ENCODE peak calls at places on chromosomes 7 and 10, in seven cellular contexts. R is heart left ventricle, B is H54, I is A549, F is right lobe of liver, N is spleen, L is stomach. X is an unnamed sample.

GRCh38 chr7:157585113-157585861 is 248.5 kb downstream of the DNAJB6 start:
- DNase-seq in R (no peak), B (no peak), I (no peak), F (no peak), N (peak), L (no peak), X (no peak)

GRCh38 chr7:37918526-37918925 is 1.9 kb upstream of the SFRP4 start:
- DNase-seq in R (no peak), B (no peak), I (no peak), F (no peak), N (no peak), L (no peak), X (no peak)

GRCh38 chr10:124018886-124019525 is 74.4 kb downstream of the CHST15 start:
- DNase-seq in R (peak), B (no peak), I (no peak), F (peak), N (peak), L (no peak), X (no peak)

GRCh38 chr7:39741942-39742623 is 118.7 kb downstream of the RALA start:
- DNase-seq in R (no peak), B (peak), I (peak), F (no peak), N (no peak), L (no peak), X (peak)

GRCh38 chr10:129963076-129963830 is 821 bp downstream of the EBF3 start:
- DNase-seq in R (no peak), B (no peak), I (no peak), F (no peak), N (peak), L (no peak), X (no peak)

GRCh38 chr10:82660205-82660604 is 785.2 kb downstream of the NRG3 start:
- DNase-seq in R (no peak), B (no peak), I (no peak), F (no peak), N (no peak), L (no peak), X (no peak)

GRCh38 chr7:2626498-2627117 is 5.2 kb upstream of the TTYH3 start:
- DNase-seq in R (no peak), B (no peak), I (no peak), F (no peak), N (no peak), L (no peak), X (no peak)

GRCh38 chr7:93910076-93910994 is 4.0 kb downstream of the GNGT1 start:
- DNase-seq in R (peak), B (no peak), I (no peak), F (no peak), N (no peak), L (no peak), X (no peak)

GRCh38 chr10:23065549-23065948 is 29.8 kb upstream of the MSRB2 start:
- DNase-seq in R (peak), B (peak), I (peak), F (peak), N (no peak), L (peak), X (no peak)

GRCh38 chr7:6422926-6423632 is 24.7 kb downstream of the DAGLB start:
- DNase-seq in R (peak), B (no peak), I (no peak), F (peak), N (peak), L (peak), X (no peak)

GRCh38 chr7:5082806-5083205 is 37.1 kb downstream of the RBAK start:
- DNase-seq in R (no peak), B (no peak), I (no peak), F (no peak), N (no peak), L (no peak), X (no peak)

GRCh38 chr7:90833443-90833842 is 237.3 kb downstream of the CDK14 start:
- DNase-seq in R (no peak), B (no peak), I (no peak), F (no peak), N (no peak), L (no peak), X (no peak)

GRCh38 chr10:74194999-74195398 is 44.0 kb downstream of the ADK start:
- DNase-seq in R (no peak), B (no peak), I (no peak), F (no peak), N (no peak), L (no peak), X (no peak)

GRCh38 chr7:132430863-132431822 is 145.1 kb downstream of the PLXNA4 start:
- DNase-seq in R (no peak), B (peak), I (peak), F (no peak), N (peak), L (no peak), X (peak)

GRCh38 chr7:527723-528122 is 8.1 kb upstream of the PDGFA start:
- DNase-seq in R (no peak), B (no peak), I (no peak), F (no peak), N (no peak), L (no peak), X (no peak)

GRCh38 chr10:77643795-77644468 is 6.3 kb upstream of the KCNMA1 start:
- DNase-seq in R (no peak), B (peak), I (peak), F (no peak), N (no peak), L (peak), X (peak)

GRCh38 chr7:42549212-42549611 is 312.2 kb upstream of the GLI3 start:
- DNase-seq in R (no peak), B (no peak), I (no peak), F (no peak), N (no peak), L (no peak), X (no peak)

GRCh38 chr7:44403775-44404174 is 78.4 kb upstream of the CAMK2B start:
- DNase-seq in R (peak), B (no peak), I (no peak), F (no peak), N (no peak), L (no peak), X (no peak)

GRCh38 chr7:50940621-50941020 is 157.9 kb upstream of the GRB10 start:
- DNase-seq in R (no peak), B (no peak), I (no peak), F (no peak), N (no peak), L (no peak), X (no peak)

GRCh38 chr10:89915970-89916369 is 214.6 kb downstream of the KIF20B start:
- DNase-seq in R (no peak), B (no peak), I (no peak), F (no peak), N (no peak), L (no peak), X (no peak)

GRCh38 chr10:89916481-89916880 is 215.1 kb downstream of the KIF20B start:
- DNase-seq in R (no peak), B (no peak), I (no peak), F (no peak), N (no peak), L (no peak), X (no peak)

DNA sequence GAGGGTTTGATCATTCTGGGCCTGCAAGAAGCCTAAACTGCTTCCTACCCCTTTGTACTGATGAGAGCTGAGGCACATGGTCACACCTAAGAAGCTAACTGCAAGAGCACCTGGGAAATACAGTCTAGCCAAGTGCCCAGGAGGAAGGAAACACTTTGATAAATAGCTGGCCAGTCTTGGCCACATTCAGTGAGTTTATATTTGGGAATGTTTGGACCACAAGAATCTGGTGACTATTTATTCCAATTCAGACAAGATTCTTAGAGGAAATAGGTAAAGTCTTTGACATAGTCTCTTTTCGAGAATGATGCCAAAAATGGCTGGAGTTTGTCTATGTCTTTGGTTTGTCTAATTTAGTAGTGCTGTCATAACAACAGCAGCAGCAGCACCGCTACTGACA is 213.6 kb downstream of the KIF20B start:
- DNase-seq in R (no peak), B (no peak), I (no peak), F (no peak), N (no peak), L (no peak), X (no peak)
- TF ChIP-seq POLR2A in R (no peak), B (no peak), I (no peak), F (no peak), N (no peak), L (no peak), X (no peak)

GRCh38 chr10:60942134-60942533 is 1.9 kb downstream of the RHOBTB1 start:
- DNase-seq in R (no peak), B (no peak), I (no peak), F (no peak), N (no peak), L (no peak), X (no peak)

GRCh38 chr10:60944159-60944909 is at the start of gene RHOBTB1:
- DNase-seq in R (peak), B (peak), I (peak), F (peak), N (peak), L (peak), X (peak)

GRCh38 chr10:60944910-60945297 is 919 bp upstream of the RHOBTB1 start:
- DNase-seq in R (peak), B (no peak), I (no peak), F (no peak), N (no peak), L (no peak), X (no peak)

GRCh38 chr10:60942604-60943269 is 1.2 kb downstream of the RHOBTB1 start:
- DNase-seq in R (peak), B (no peak), I (no peak), F (peak), N (peak), L (peak), X (peak)

DNA sequence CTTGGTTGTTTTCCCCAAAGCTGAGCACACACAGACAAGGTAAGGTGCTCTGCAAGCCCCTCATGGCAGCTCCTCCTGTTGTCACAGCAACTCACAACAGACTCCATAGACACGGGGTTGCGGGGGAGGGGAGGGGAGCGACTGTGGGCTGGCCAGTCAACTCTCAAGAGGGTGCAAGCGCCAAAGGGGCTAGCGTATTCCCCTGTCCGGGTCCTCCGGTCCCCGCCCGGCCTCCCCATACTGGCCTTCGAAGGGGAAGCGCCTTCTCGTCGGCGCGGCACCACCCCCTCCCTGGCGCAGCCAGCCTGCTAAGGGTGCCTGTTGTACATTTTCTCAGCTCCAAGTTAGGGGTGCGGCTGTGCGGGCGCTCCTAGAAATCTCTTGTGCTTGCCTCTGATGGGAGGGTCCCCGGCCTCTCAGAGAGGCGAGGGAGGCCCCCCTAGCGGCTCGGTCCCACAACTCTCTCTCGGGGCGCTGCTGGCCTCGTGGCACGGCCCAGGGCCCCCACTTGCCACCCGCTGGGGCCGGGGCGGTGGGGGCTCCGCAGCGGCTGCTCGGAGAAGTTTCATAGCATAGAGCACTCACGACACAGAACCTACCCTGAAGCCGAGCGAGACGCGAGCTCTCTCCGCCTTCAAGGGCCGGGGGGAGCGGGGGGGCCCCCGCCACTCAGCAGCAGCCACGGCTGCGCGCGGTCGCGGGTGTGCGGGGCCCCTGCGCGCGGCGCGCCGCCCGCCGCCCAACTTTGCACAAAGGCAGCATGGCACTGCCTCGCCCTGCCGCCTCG is 420 bp downstream of the RHOBTB1 start:
- DNase-seq in R (peak), B (peak), I (peak), F (peak), N (peak), L (peak), X (peak)
- TF ChIP-seq POLR2A in R (no peak), B (peak), I (peak), F (no peak), N (peak), L (no peak), X (no peak)

DNA sequence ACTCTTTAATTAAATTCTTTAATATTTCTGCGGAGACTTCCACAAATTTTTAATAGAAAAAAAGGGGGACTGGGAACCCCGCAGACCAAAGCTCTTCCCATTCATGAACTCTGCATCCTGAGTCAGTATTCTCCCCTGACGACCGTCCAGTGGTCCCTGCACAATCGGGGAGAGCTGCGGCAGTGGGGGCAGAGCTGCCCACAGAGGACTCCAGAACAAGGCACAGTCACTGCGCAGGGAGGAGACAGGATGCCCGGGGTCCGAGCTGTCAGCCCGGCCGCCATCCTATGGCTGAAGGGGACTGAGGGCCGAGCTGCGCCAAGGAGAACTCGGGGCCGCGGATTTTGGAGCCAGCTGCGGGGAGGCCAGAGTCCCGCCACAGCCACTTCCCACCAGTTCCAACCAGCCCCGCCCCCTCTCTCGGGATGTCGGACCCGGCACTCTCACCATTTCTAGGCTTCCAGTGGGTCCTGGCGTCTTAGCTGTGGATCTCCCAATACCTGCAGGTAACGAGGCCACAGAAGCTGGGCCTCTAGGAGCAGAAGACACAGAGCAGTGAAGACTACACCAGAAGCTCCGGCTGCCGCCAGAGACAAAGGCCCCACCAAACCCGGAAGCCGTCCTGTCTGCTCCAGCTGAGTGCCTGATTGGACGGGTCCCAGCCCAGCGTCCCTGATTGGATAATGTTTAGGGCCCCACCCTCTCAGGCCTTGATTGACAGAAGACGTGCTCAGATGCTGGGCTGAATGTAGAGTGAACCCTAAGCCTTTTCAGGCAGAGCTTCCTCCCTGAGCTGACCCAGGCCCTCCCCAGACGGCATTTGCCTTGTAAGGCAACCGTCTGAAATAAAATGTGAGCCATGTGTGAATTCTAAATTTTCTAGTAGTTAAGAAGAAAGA is at the start of gene ERV3-1:
- DNase-seq in R (peak), B (peak), I (peak), F (peak), N (peak), L (peak), X (peak)
- TF ChIP-seq POLR2A in R (peak), B (peak), I (peak), F (peak), N (peak), L (no peak), X (peak)

GRCh38 chr10:29816801-29817558 is 182.2 kb upstream of the SVIL start:
- DNase-seq in R (no peak), B (no peak), I (no peak), F (no peak), N (no peak), L (no peak), X (no peak)

GRCh38 chr10:29815572-29815971 is 180.8 kb upstream of the SVIL start:
- DNase-seq in R (no peak), B (no peak), I (no peak), F (no peak), N (no peak), L (no peak), X (no peak)

GRCh38 chr10:29826221-29826620 is 191.4 kb upstream of the SVIL start:
- DNase-seq in R (no peak), B (no peak), I (no peak), F (no peak), N (no peak), L (no peak), X (no peak)

GRCh38 chr10:29826801-29827200 is 192.0 kb upstream of the SVIL start:
- DNase-seq in R (no peak), B (no peak), I (no peak), F (no peak), N (no peak), L (no peak), X (no peak)

DNA sequence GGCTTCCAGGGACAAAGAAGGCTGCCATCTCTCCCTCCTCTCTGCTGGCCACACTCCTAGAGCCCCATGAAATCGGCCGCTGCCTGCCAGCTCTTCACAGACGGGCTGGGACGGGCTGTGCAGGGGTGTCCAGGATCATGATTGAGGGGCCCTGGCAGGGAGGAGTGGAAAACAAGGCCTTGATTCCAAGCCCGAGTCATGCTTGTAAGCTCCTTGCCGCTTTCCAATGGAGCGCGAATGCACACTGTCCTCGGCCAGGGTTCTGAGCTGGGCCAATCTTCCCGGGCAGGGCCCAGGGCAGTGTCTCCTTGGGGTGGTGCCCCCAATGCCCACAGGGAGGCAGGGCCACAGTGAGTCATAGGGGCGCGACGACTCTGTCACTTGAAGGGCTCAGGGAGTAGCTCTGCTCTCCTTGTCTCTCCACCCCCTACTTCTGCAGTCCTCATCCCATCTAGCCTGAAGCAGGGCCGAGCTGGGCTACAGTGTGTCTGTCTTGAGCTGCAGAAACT is 186.2 kb upstream of the SVIL start:
- DNase-seq in R (no peak), B (no peak), I (no peak), F (no peak), N (no peak), L (no peak), X (no peak)
- TF ChIP-seq POLR2A in R (no peak), B (no peak), I (no peak), F (no peak), N (no peak), L (no peak), X (no peak)

GRCh38 chr10:62817120-62817762 is 1.1 kb upstream of the EGR2 start:
- DNase-seq in R (peak), B (no peak), I (no peak), F (peak), N (peak), L (no peak), X (peak)
- TF ChIP-seq POLR2A in R (no peak), B (no peak), I (no peak), F (no peak), N (no peak), L (no peak), X (no peak)